ENCODE peak calls at places on chromosomes 16 and 17, in five cellular contexts. S, U, G, X and M are unnamed samples.
A peak's percentile ranks its signal among the peaks of the same experiment; 100 is the strongest.

GRCh38 chr16:2515180-2515803 is 1.5 kb downstream of the ATP6V0C start:
- DNase-seq in S (no peak), U (peak; percentile 56), G (no peak), X (peak; percentile 11), M (no peak)

GRCh38 chr17:7014995-7015586 is 2.7 kb downstream of the RNASEK start:
- DNase-seq in S (no peak), U (no peak), G (peak; percentile 88), X (no peak), M (peak; percentile 59)

GRCh38 chr17:38509008-38509771 is 80.9 kb downstream of the ARHGAP23 start:
- DNase-seq in S (peak; percentile 71), U (peak; percentile 60), G (no peak), X (peak; percentile 72), M (peak; percentile 95)

GRCh38 chr17:4968916-4969550 is 1.4 kb upstream of the SPAG7 start:
- DNase-seq in S (no peak), U (no peak), G (no peak), X (no peak), M (peak; percentile 79)

GRCh38 chr17:68238894-68239293 is 8.9 kb upstream of the AMZ2 start:
- DNase-seq in S (no peak), U (no peak), G (peak; percentile 38), X (no peak), M (no peak)

GRCh38 chr16:3094289-3095027 is 4.6 kb downstream of the ZSCAN10 start:
- DNase-seq in S (no peak), U (peak; percentile 77), G (peak; percentile 54), X (no peak), M (no peak)

GRCh38 chr16:84408314-84408690 is 40.0 kb downstream of the ATP2C2 start:
- DNase-seq in S (no peak), U (no peak), G (no peak), X (no peak), M (no peak)

GRCh38 chr17:50267074-50267841 is 7.0 kb upstream of the TMEM92 start:
- DNase-seq in S (no peak), U (no peak), G (no peak), X (no peak), M (peak; percentile 42)

GRCh38 chr16:27972500-27972899 is 91.0 kb downstream of the GSG1L start:
- DNase-seq in S (no peak), U (peak; percentile 57), G (peak; percentile 65), X (peak; percentile 16), M (peak; percentile 34)

GRCh38 chr16:89118361-89119061 is 24.9 kb downstream of the ACSF3 start:
- DNase-seq in S (no peak), U (no peak), G (no peak), X (no peak), M (no peak)

GRCh38 chr17:67980456-67980855 is 15.8 kb downstream of the C17orf58 start:
- DNase-seq in S (no peak), U (no peak), G (no peak), X (no peak), M (no peak)

GRCh38 chr16:69553332-69553731 is 12.4 kb upstream of the NFAT5 start:
- DNase-seq in S (no peak), U (no peak), G (no peak), X (no peak), M (no peak)

GRCh38 chr17:82397449-82398335 is 20.5 kb upstream of the HEXD start:
- DNase-seq in S (no peak), U (no peak), G (no peak), X (no peak), M (no peak)

GRCh38 chr17:79937981-79938695 is 97.5 kb downstream of the TBC1D16 start:
- DNase-seq in S (no peak), U (no peak), G (no peak), X (no peak), M (no peak)

DNA sequence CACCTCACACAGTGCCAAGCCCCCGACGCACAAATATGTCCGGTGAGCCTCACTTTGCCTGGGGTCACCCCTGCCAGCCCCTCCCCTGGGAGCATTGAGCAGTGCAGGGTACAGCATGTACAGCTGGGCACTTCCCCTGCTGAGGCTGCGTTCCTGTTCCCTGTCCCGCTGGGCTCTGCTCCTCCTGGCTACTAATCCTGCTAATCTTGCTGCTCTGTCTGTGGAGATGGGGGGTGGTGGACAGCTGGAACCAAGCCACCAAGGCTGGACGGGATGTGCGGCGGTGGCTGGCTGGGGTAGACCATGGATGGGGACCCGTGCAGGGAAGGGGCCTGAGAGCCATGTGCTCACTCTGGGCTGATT is 4.1 kb upstream of the TCAP start:
- DNase-seq in S (no peak), U (no peak), G (no peak), X (no peak), M (no peak)
- H3K27ac ChIP-seq in S (peak overlapping the region; percentile 85), U (no peak overlapping the region), G (no peak overlapping the region), X (peak overlapping the region; percentile 80), M (no peak overlapping the region)

DNA sequence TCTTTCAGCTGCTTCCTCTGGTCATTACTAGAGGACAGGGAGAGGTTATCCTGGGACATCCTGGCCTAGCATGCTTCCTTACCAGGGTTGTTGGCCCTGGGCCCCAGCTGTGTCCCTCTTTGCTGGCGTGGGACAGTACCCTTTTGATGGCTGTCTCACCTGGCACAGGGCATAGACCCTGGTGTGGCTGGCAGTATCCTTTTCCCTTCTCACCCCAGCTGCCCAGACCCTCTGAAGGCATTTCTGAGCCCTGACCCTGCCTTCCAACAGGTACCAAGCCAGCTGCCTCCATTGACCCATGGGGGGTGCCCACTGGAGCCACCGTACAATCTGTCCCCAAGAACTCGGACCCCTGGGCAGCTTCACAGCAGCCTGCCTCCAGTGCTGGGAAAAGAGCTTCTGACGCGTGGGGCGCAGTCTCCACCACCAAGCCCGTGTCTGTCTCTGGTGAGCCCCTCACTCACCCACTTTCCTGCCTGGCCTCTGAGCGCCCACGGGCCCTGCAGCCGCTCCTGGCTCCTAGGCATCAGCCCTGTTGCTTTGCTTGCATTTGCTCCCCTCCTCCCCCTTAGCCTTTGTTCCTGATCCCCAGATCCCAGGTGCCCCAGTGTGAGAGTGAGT is 34.0 kb downstream of the B9D1 start:
- DNase-seq in S (peak; percentile 16), U (no peak), G (no peak), X (no peak), M (no peak)
- H3K27ac ChIP-seq in S (no peak overlapping the region), U (no peak overlapping the region), G (no peak overlapping the region), X (no peak overlapping the region), M (no peak overlapping the region)

DNA sequence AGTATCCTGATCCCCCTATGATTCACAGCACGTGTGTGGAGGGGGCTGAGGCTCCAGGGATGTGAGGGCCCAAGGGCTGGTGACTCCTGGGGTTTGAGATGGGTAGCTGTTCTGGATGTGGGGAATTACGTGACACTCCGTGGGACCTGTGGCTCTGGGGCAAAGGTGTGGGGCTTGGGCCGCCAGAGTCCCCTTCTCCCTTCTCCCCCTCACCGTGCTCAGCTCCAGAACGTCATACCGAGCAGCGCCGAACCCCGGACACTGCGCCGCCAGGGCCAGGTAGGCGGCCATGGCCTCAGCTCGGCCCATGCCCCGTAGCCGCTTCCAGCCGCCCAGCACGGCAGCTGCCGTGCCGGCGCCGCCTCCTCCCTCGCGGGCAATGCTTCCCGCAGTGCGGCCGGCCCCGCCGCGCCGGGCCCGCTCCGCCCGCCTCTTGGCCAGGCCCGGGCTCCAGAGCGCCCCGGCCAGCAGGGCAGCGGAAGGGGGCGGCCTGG is 7.0 kb downstream of the PLEKHH3 start:
- DNase-seq in S (no peak), U (no peak), G (no peak), X (no peak), M (no peak)
- H3K27ac ChIP-seq in S (peak overlapping the region; percentile 85), U (no peak overlapping the region), G (no peak overlapping the region), X (no peak overlapping the region), M (no peak overlapping the region)

GRCh38 chr16:85606920-85607319 is 6.2 kb upstream of the GSE1 start:
- DNase-seq in S (no peak), U (no peak), G (no peak), X (no peak), M (no peak)

GRCh38 chr16:85608515-85608885 is 4.6 kb upstream of the GSE1 start:
- DNase-seq in S (no peak), U (no peak), G (no peak), X (no peak), M (no peak)

GRCh38 chr16:85607796-85608514 is 5.2 kb upstream of the GSE1 start:
- DNase-seq in S (no peak), U (no peak), G (no peak), X (no peak), M (no peak)

GRCh38 chr16:85605912-85606841 is 6.9 kb upstream of the GSE1 start:
- DNase-seq in S (no peak), U (no peak), G (no peak), X (no peak), M (no peak)

GRCh38 chr16:85607331-85607765 is 5.8 kb upstream of the GSE1 start:
- DNase-seq in S (no peak), U (peak; percentile 50), G (no peak), X (no peak), M (no peak)
- H3K27ac ChIP-seq in S (peak overlapping the region; percentile 72), U (no peak overlapping the region), G (no peak overlapping the region), X (no peak overlapping the region), M (peak overlapping the region; percentile 62)

GRCh38 chr17:65039349-65039988 is 17.1 kb downstream of the GNA13 start:
- DNase-seq in S (no peak), U (peak; percentile 63), G (peak; percentile 91), X (no peak), M (no peak)
- H3K27ac ChIP-seq in S (no peak overlapping the region), U (peak overlapping the region; percentile 85), G (peak overlapping the region; percentile 56), X (no peak overlapping the region), M (no peak overlapping the region)

GRCh38 chr17:75614556-75615270 is 18.5 kb upstream of the SMIM5 start:
- DNase-seq in S (no peak), U (no peak), G (no peak), X (no peak), M (no peak)

GRCh38 chr17:75615301-75615700 is 17.9 kb upstream of the SMIM5 start:
- DNase-seq in S (no peak), U (no peak), G (no peak), X (no peak), M (no peak)

GRCh38 chr17:75617218-75617617 is 16.0 kb upstream of the SMIM5 start:
- DNase-seq in S (no peak), U (peak; percentile 99), G (no peak), X (no peak), M (no peak)

GRCh38 chr17:75617675-75618074 is 15.6 kb upstream of the SMIM5 start:
- DNase-seq in S (no peak), U (no peak), G (no peak), X (no peak), M (no peak)

GRCh38 chr17:75616521-75617122 is 16.6 kb upstream of the SMIM5 start:
- DNase-seq in S (no peak), U (no peak), G (no peak), X (no peak), M (no peak)
- H3K27ac ChIP-seq in S (no peak overlapping the region), U (peak overlapping the region; percentile 88), G (no peak overlapping the region), X (no peak overlapping the region), M (no peak overlapping the region)

GRCh38 chr17:57302690-57303089 is 46.4 kb downstream of the MSI2 start:
- DNase-seq in S (no peak), U (no peak), G (no peak), X (no peak), M (no peak)

GRCh38 chr17:57305918-57306317 is 49.6 kb downstream of the MSI2 start:
- DNase-seq in S (no peak), U (no peak), G (no peak), X (no peak), M (no peak)

GRCh38 chr17:57309479-57309878 is 53.2 kb downstream of the MSI2 start:
- DNase-seq in S (no peak), U (no peak), G (no peak), X (no peak), M (peak; percentile 30)

GRCh38 chr17:57308543-57309186 is 52.3 kb downstream of the MSI2 start:
- DNase-seq in S (no peak), U (no peak), G (no peak), X (no peak), M (no peak)

GRCh38 chr17:57305329-57305728 is 49.0 kb downstream of the MSI2 start:
- DNase-seq in S (no peak), U (no peak), G (no peak), X (no peak), M (no peak)
- H3K27ac ChIP-seq in S (no peak overlapping the region), U (no peak overlapping the region), G (no peak overlapping the region), X (no peak overlapping the region), M (no peak overlapping the region)